ENCODE peak calls at places on chromosome 16, in four cellular contexts. S, L, E and B are unnamed samples.

GRCh38 chr16:1700246-1700645 is 5.7 kb upstream of the MAPK8IP3 start:
- DNase-seq in S (no peak), E (no peak), L (no peak), B (no peak)

GRCh38 chr16:85029413-85029794 is 1.8 kb downstream of the KIAA0513 start:
- DNase-seq in L (no peak), S (no peak), E (peak; percentile 76), B (no peak)

GRCh38 chr16:84724619-84725307 is 25.0 kb downstream of the USP10 start:
- DNase-seq in L (no peak), E (no peak), S (no peak), B (no peak)

GRCh38 chr16:4450430-4450829 is 24.0 kb downstream of the NMRAL1 start:
- DNase-seq in E (no peak), L (no peak), S (no peak), B (no peak)

GRCh38 chr16:14495213-14496046 is 134.6 kb downstream of the PARN start:
- DNase-seq in L (no peak), E (no peak), S (no peak), B (no peak)

GRCh38 chr16:1745900-1746692 is 25.2 kb downstream of the NME3 start:
- DNase-seq in E (no peak), L (no peak), S (no peak), B (no peak)

GRCh38 chr16:66036775-66037715 is 329.4 kb upstream of the CDH5 start:
- DNase-seq in E (no peak), L (no peak), S (no peak), B (no peak)

GRCh38 chr16:11619327-11619851 is 32.7 kb upstream of the LITAF start:
- DNase-seq in L (no peak), S (no peak), E (no peak), B (no peak)

GRCh38 chr16:3183445-3184139 is 4.4 kb upstream of the OR1F1 start:
- DNase-seq in L (no peak), S (peak; percentile 42), E (no peak), B (no peak)

GRCh38 chr16:26645629-26646028 is 421.1 kb upstream of the C16orf82 start:
- DNase-seq in L (no peak), E (peak; percentile 43), S (peak; percentile 80), B (no peak)

GRCh38 chr16:12971216-12971615 is 69.8 kb downstream of the SHISA9 start:
- DNase-seq in S (no peak), E (no peak), L (peak; percentile 15), B (no peak)

GRCh38 chr16:14151256-14152030 is 80.3 kb downstream of the MRTFB start:
- DNase-seq in S (no peak), E (no peak), L (no peak), B (no peak)

GRCh38 chr16:1651509-1652342 is 26.4 kb upstream of the JPT2 start:
- DNase-seq in E (no peak), L (no peak), S (no peak), B (no peak)

GRCh38 chr16:49282690-49283375 is 1.2 kb upstream of the CBLN1 start:
- DNase-seq in L (no peak), E (no peak), S (peak; percentile 75), B (peak; percentile 12)

GRCh38 chr16:89599451-89599858 is 14.0 kb upstream of the DPEP1 start:
- DNase-seq in S (peak; percentile 87), L (peak; percentile 65), E (peak; percentile 81), B (peak; percentile 69)

GRCh38 chr16:81946206-81946605 is 65.1 kb downstream of the SDR42E1 start:
- DNase-seq in S (no peak), L (no peak), E (no peak), B (no peak)

GRCh38 chr16:54059319-54059718 is 227.3 kb downstream of the IRX3 start:
- DNase-seq in L (no peak), S (no peak), E (no peak), B (no peak)

GRCh38 chr16:50908468-50908867 is 166.6 kb downstream of the CYLD start:
- DNase-seq in E (no peak), L (no peak), S (no peak), B (no peak)

GRCh38 chr16:85158702-85159225 is 46.5 kb upstream of the CIBAR2 start:
- DNase-seq in E (no peak), S (no peak), L (no peak), B (no peak)

GRCh38 chr16:14117051-14117450 is 45.9 kb downstream of the MRTFB start:
- DNase-seq in S (no peak), E (no peak), L (no peak), B (no peak)

GRCh38 chr16:55711959-55712876 is 56.4 kb downstream of the SLC6A2 start:
- DNase-seq in E (peak; percentile 73), S (peak; percentile 76), L (peak; percentile 58), B (peak; percentile 61)

GRCh38 chr16:3999479-3999868 is 116.8 kb downstream of the ADCY9 start:
- DNase-seq in S (peak; percentile 35), L (no peak), E (no peak), B (no peak)

GRCh38 chr16:26599786-26600107 is 467.0 kb upstream of the C16orf82 start:
- DNase-seq in L (no peak), S (no peak), E (no peak), B (no peak)

GRCh38 chr16:1691956-1692355 is 13.9 kb downstream of the JPT2 start:
- DNase-seq in E (no peak), S (no peak), L (peak; percentile 82), B (no peak)

GRCh38 chr16:55035037-55035436 is 104.4 kb downstream of the IRX5 start:
- DNase-seq in S (peak; percentile 83), L (peak; percentile 39), E (peak; percentile 63), B (peak; percentile 29)

GRCh38 chr16:4788489-4788889 is 344 bp upstream of the SEPTIN12 start:
- DNase-seq in S (no peak), E (no peak), L (no peak), B (peak; percentile 64)

GRCh38 chr16:12160249-12160648 is 183.7 kb downstream of the SNX29 start:
- DNase-seq in E (no peak), S (no peak), L (no peak), B (no peak)

GRCh38 chr16:81973737-81974136 is 37.5 kb downstream of the SDR42E1 start:
- DNase-seq in L (no peak), E (no peak), S (peak; percentile 26), B (no peak)

GRCh38 chr16:16048904-16049582 is 99.6 kb downstream of the ABCC1 start:
- DNase-seq in L (peak; percentile 40), E (peak; percentile 78), S (no peak), B (no peak)

GRCh38 chr16:66266436-66267286 is 99.8 kb upstream of the CDH5 start:
- DNase-seq in E (no peak), L (no peak), S (no peak), B (no peak)

GRCh38 chr16:66081967-66082366 is 284.5 kb upstream of the CDH5 start:
- DNase-seq in S (no peak), E (no peak), L (peak; percentile 3), B (peak; percentile 18)

GRCh38 chr16:11742041-11742535 is 569 bp downstream of the TXNDC11 start:
- DNase-seq in S (no peak), E (peak; percentile 70), L (peak; percentile 25), B (peak; percentile 32)

GRCh38 chr16:10880609-10881452 is 3.8 kb downstream of the CIITA start:
- DNase-seq in E (no peak), L (no peak), S (no peak), B (no peak)

DNA sequence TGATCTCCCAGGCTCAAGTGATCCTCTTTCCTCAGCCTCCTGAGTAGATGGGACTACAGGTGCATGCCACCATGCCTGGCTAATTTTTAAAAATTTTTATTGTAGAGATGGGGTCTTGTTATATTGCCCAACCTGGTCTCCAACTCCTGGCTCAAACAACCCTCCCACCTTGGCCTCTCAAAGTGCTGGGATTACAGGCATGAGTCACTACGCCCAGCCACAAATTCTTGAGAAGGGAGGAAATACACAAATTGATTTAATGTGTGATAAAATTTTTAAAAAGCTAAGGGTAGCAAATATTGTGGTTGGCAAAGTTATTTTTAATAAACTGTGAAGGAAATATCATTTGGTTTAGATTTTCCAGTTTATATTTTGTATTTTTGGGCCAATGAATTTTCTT is 9.6 kb downstream of the ITGAD start:
- DNase-seq in L (no peak), S (no peak), E (no peak), B (no peak)
- TF ChIP-seq HMGXB4 in L (no peak), S (no peak), E (no peak), B (no peak)

DNA sequence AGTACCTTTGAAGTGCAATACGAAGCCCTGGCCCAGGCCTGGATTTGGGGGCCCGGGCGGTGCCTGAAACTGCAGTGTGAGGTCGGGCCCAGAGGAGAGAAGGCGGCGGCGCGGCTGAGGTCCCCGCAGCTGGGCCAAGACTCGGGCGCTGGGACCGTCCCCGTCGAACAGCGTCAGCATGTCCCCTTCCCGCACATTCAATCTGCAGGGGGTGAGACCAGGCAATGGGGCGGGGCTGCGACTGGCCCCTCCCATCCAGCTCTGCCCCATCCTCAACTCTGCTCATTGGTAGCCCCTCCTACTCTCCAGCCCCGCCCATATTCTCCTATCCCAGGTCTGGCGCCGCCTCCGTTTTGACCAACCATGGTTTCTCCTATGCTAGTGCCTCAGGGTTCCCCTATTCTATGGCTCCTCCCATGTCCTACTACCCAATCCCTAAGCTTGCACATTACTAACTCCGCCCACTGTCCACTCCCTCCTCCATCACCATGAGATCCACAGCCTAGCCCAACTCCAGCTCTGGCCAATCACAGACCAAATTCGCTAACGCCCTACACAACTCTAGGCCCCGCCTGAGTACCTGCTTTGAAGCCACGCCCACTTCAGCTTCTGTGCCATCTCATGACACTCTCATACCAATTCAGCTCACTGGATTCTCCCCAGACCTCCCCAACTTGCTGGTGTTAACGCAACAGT is 14.4 kb upstream of the CDIPT start:
- DNase-seq in E (peak; percentile 97), S (peak; percentile 100), L (peak; percentile 58), B (no peak)
- TF ChIP-seq HMGXB4 in E (no peak), S (no peak), L (no peak), B (no peak)

DNA sequence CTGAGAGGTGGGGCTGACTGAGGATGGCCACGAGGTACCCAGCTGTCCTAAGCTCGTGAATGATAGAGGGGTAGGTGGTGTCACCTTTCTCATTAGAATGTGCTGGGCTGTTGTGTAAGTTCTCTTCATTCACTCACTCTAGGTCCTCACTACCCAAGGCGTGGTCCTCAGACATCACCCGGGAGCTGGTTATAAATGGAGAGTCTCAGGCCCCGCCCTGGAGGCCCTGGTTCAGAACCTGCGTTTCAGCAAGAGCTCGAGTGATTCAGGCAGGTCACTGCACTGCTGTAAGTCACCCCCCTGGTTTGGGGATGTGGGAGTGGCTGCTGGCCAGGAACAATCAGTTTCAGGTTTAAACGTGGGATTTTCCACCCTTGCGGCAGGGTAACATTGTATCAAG is 139.8 kb downstream of the FOXL1 start:
- DNase-seq in L (no peak), E (no peak), S (no peak), B (no peak)
- TF ChIP-seq HMGXB4 in L (no peak), E (no peak), S (no peak), B (no peak)

DNA sequence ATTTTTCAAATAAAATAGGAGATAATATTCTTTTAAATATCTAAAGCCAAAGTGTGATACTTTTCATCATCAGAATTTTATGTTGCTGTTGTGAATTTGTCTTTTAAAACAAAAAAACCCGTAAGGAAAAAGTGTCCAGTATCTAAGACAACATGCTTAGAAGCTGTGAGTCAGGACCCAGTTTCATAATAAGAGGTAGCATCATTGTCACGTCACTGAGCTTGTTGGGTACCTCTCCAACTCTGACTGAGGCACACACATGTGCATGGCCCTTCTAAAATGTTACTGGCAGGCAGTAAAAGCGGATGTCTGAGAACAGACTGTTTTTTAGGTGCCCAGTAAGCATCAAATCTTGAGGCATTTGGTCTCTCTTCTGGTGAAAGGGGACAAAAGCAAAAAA is 2.5 kb downstream of the CIAPIN1 start:
- DNase-seq in S (no peak), L (no peak), E (no peak), B (no peak)
- TF ChIP-seq HMGXB4 in S (no peak), L (no peak), E (no peak), B (no peak)

GRCh38 chr16:57949013-57949412 is 21.9 kb downstream of the CNGB1 start:
- DNase-seq in L (no peak), S (no peak), E (no peak), B (no peak)
- TF ChIP-seq HMGXB4 in L (no peak), S (no peak), E (no peak), B (no peak)

GRCh38 chr16:75244844-75245758 is 6.3 kb downstream of the BCAR1 start:
- DNase-seq in L (peak; percentile 67), E (no peak), S (peak; percentile 68), B (peak; percentile 99)
- TF ChIP-seq HMGXB4 in L (no peak), E (no peak), S (no peak), B (peak; percentile 75)